ENCODE peak calls at places on chromosomes 6 and 20, in seven cellular contexts. D is H9, I is mesendoderm, F is neuronal stem cell, K is H1, Y is mesenchymal stem cell, E is trophoblast cell. S is an unnamed sample.

GRCh38 chr20:56859751-56860366 is 230.8 kb downstream of the TFAP2C start:
- DNase-seq in D (peak; percentile 48), Y (peak; percentile 11), E (peak; percentile 25), K (no peak), F (no peak), I (peak; percentile 89), S (no peak)

GRCh38 chr20:21564127-21564773 is 50.4 kb upstream of the NKX2-2 start:
- DNase-seq in I (no peak), F (no peak), Y (no peak), K (no peak), D (no peak), E (no peak), S (no peak)

GRCh38 chr20:24764825-24765224 is 184.2 kb upstream of the CST7 start:
- DNase-seq in I (no peak), F (no peak), Y (no peak), K (no peak), D (peak; percentile 8), E (no peak), S (no peak)

GRCh38 chr6:89111933-89112332 is 5.9 kb downstream of the SRSF12 start:
- DNase-seq in K (no peak), F (no peak), Y (no peak), E (peak; percentile 46), D (no peak), I (no peak), S (no peak)

GRCh38 chr6:89254569-89254968 is 37.4 kb upstream of the GABRR1 start:
- DNase-seq in I (no peak), E (no peak), K (no peak), Y (no peak), F (no peak), D (no peak), S (no peak)

GRCh38 chr6:70686548-70687133 is 19.0 kb downstream of the SMAP1 start:
- DNase-seq in K (no peak), D (no peak), I (peak; percentile 35), F (no peak), E (peak; percentile 77), Y (peak; percentile 52), S (peak; percentile 56)

GRCh38 chr6:40038626-40039025 is 104.4 kb upstream of the MOCS1 start:
- DNase-seq in F (no peak), D (no peak), E (no peak), Y (no peak), K (no peak), I (no peak), S (no peak)

GRCh38 chr20:23090147-23090546 is 4.0 kb upstream of the CD93 start:
- DNase-seq in Y (no peak), D (peak; percentile 69), K (no peak), I (peak; percentile 36), F (no peak), E (no peak), S (no peak)

GRCh38 chr6:10048370-10049297 is 366.2 kb downstream of the TFAP2A start:
- DNase-seq in D (no peak), K (no peak), I (peak; percentile 31), Y (no peak), E (no peak), F (no peak), S (no peak)

GRCh38 chr6:70651326-70651905 is 16.3 kb upstream of the SMAP1 start:
- DNase-seq in I (no peak), E (no peak), K (no peak), D (no peak), F (no peak), Y (no peak), S (no peak)

GRCh38 chr6:11363881-11364576 is 131.6 kb upstream of the NEDD9 start:
- DNase-seq in I (no peak), F (no peak), D (no peak), K (no peak), Y (peak; percentile 45), E (peak; percentile 77), S (no peak)

GRCh38 chr6:21053612-21054011 is 519.4 kb downstream of the CDKAL1 start:
- DNase-seq in K (no peak), E (no peak), Y (peak; percentile 36), D (no peak), F (no peak), I (no peak), S (peak; percentile 37)

GRCh38 chr20:63482021-63482587 is 9.6 kb upstream of the KCNQ2 start:
- DNase-seq in Y (no peak), F (no peak), D (no peak), E (no peak), I (no peak), K (no peak), S (no peak)

GRCh38 chr20:62429455-62430310 is 2.3 kb upstream of the RBBP8NL start:
- DNase-seq in F (no peak), I (no peak), E (no peak), K (no peak), Y (no peak), D (no peak), S (no peak)

GRCh38 chr6:27669278-27669797 is 196.4 kb upstream of the ZNF184 start:
- DNase-seq in E (peak; percentile 47), K (no peak), Y (peak; percentile 47), I (no peak), D (no peak), F (no peak), S (no peak)

GRCh38 chr6:163679012-163679660 is 264.6 kb downstream of the QKI start:
- DNase-seq in D (no peak), I (no peak), E (no peak), Y (no peak), K (no peak), F (no peak), S (no peak)

GRCh38 chr20:53708129-53708968 is 114.7 kb upstream of the ZNF217 start:
- DNase-seq in K (no peak), D (no peak), E (no peak), Y (peak; percentile 61), F (no peak), I (no peak), S (peak; percentile 85)

GRCh38 chr6:87139236-87139635 is 16.1 kb upstream of the ZNF292 start:
- DNase-seq in D (no peak), K (no peak), I (peak; percentile 54), Y (peak; percentile 61), F (no peak), E (peak; percentile 74), S (peak; percentile 62)

GRCh38 chr20:37351689-37352610 is 6.0 kb downstream of the SRC start:
- DNase-seq in F (no peak), E (no peak), D (no peak), K (no peak), Y (no peak), I (no peak), S (no peak)

GRCh38 chr6:15927531-15928230 is 201.2 kb upstream of the MYLIP start:
- DNase-seq in K (no peak), I (no peak), D (no peak), F (no peak), Y (no peak), E (peak; percentile 10), S (no peak)

GRCh38 chr20:21272279-21272678 is 30.9 kb upstream of the XRN2 start:
- DNase-seq in E (peak; percentile 84), K (no peak), I (peak; percentile 40), Y (no peak), D (no peak), F (no peak), S (peak; percentile 51)

GRCh38 chr6:142943746-142944125 is 1.2 kb downstream of the HIVEP2 start:
- DNase-seq in I (peak; percentile 41), F (peak; percentile 2), Y (peak; percentile 62), D (no peak), K (no peak), E (peak; percentile 29), S (peak; percentile 48)

GRCh38 chr6:134230087-134230717 is 87.7 kb downstream of the SGK1 start:
- DNase-seq in D (no peak), I (no peak), Y (no peak), F (no peak), K (no peak), E (peak; percentile 35), S (no peak)

GRCh38 chr20:58137651-58138265 is 90.7 kb downstream of the ANKRD60 start:
- DNase-seq in D (peak; percentile 5), I (no peak), F (no peak), E (no peak), K (no peak), Y (no peak), S (no peak)

GRCh38 chr20:58133020-58133419 is 95.4 kb downstream of the ANKRD60 start:
- DNase-seq in I (no peak), D (peak; percentile 4), F (no peak), K (no peak), Y (no peak), E (no peak), S (no peak)

GRCh38 chr20:58138395-58138794 is 90.1 kb downstream of the ANKRD60 start:
- DNase-seq in F (no peak), E (no peak), Y (no peak), K (no peak), I (no peak), D (peak; percentile 13), S (no peak)

GRCh38 chr20:58137236-58137635 is 91.2 kb downstream of the ANKRD60 start:
- DNase-seq in K (no peak), F (no peak), E (no peak), I (no peak), Y (no peak), D (peak; percentile 17), S (no peak)

GRCh38 chr20:58135441-58136170 is 92.8 kb downstream of the ANKRD60 start:
- DNase-seq in E (peak; percentile 76), Y (no peak), D (peak; percentile 35), K (no peak), F (no peak), I (no peak), S (no peak)
- H3K4ac ChIP-seq in E (no peak overlapping the region), Y (no peak overlapping the region), D (no peak overlapping the region), K (no peak overlapping the region), F (no peak overlapping the region), I (no peak overlapping the region), S (no peak overlapping the region)

GRCh38 chr20:35734374-35734773 is 7.7 kb downstream of the RBM39 start:
- DNase-seq in I (no peak), Y (no peak), E (no peak), F (no peak), K (no peak), D (no peak), S (no peak)
- H3K4ac ChIP-seq in I (no peak overlapping the region), Y (no peak overlapping the region), E (peak overlapping the region; percentile 27), F (no peak overlapping the region), K (no peak overlapping the region), D (no peak overlapping the region), S (no peak overlapping the region)

DNA sequence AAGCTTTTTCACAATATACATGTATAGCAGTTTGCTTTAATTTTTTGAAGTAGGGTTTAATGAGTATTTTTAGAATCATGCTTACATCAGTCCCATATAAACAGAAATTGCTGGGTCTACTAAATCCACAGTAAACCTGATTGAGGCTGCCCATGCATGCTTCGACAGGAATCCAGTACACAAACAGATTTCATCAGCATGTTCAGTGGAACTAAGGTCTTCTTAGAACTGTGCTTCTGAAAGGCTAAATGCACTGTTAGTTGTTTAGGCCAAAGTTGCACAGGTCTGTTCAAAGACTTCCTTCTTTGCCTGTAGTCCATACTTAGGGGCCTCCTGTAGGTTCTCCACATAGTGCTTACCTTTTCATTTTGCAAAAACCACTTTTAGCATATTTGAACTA is 42.5 kb upstream of the THBS2 start:
- DNase-seq in I (no peak), K (no peak), E (no peak), Y (no peak), D (no peak), F (no peak), S (peak; percentile 45)
- H3K4ac ChIP-seq in I (no peak overlapping the region), K (no peak overlapping the region), E (no peak overlapping the region), Y (no peak overlapping the region), D (no peak overlapping the region), F (no peak overlapping the region), S (peak overlapping the region; percentile 59)

DNA sequence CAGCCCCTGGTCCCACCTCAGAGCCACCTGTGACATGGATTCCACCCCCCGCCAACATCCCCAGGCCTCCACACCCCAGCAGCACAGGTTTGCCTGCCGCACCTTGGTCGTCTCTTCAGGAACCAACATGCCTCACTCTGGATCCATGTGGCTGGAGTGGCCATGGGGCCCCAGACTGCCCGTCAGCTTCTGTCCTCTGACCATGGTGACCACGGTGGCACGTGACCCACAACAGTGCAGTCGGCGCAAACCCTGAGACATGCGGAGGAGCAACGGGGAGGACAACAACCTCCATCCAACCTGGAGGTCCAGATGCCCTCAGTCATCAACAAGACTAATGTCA is 85.6 kb downstream of the ANKRD60 start:
- DNase-seq in I (no peak), Y (no peak), K (no peak), F (no peak), D (peak; percentile 15), E (peak; percentile 69), S (no peak)
- H3K4ac ChIP-seq in I (no peak overlapping the region), Y (no peak overlapping the region), K (no peak overlapping the region), F (no peak overlapping the region), D (no peak overlapping the region), E (no peak overlapping the region), S (no peak overlapping the region)